ENCODE peak calls at places on chromosomes 6 and 20, in four cellular contexts. E is GM12878, I is HepG2, Y is H1. L is an unnamed sample. For H3K36me3, the result is how much of the 10 kb centered on the place peaks cover.

GRCh38 chr6:130959938-130960337 is 103.1 kb downstream of the EPB41L2 start:
- DNase-seq in E (no peak), I (no peak), Y (no peak), L (no peak)

GRCh38 chr20:19975901-19976300 is 41.3 kb upstream of the NAA20 start:
- DNase-seq in E (no peak), I (no peak), Y (no peak), L (no peak)

GRCh38 chr20:63482021-63482587 is 9.6 kb upstream of the KCNQ2 start:
- DNase-seq in E (no peak), I (no peak), Y (no peak), L (no peak)

GRCh38 chr6:42696526-42697267 is 25.7 kb downstream of the PRPH2 start:
- DNase-seq in E (no peak), I (no peak), Y (no peak), L (no peak)

GRCh38 chr6:78810146-78810545 is 57.2 kb upstream of the IRAK1BP1 start:
- DNase-seq in E (no peak), I (peak), Y (no peak), L (peak)

GRCh38 chr20:57838670-57839142 is 128.9 kb upstream of the PMEPA1 start:
- DNase-seq in E (no peak), I (no peak), Y (peak), L (no peak)

GRCh38 chr20:15065794-15066193 is 728.4 kb upstream of the FLRT3 start:
- DNase-seq in E (no peak), I (no peak), Y (no peak), L (no peak)

GRCh38 chr20:58139849-58140786 is 88.3 kb downstream of the ANKRD60 start:
- DNase-seq in E (no peak), I (no peak), Y (peak), L (no peak)

GRCh38 chr6:20403080-20403765 is 1.5 kb downstream of the E2F3 start:
- DNase-seq in E (peak), I (peak), Y (peak), L (no peak)

GRCh38 chr6:113694278-113695077 is 162.7 kb upstream of the MARCKS start:
- DNase-seq in E (no peak), I (peak), Y (no peak), L (no peak)

GRCh38 chr6:112321882-112322508 is 25.1 kb upstream of the RFPL4B start:
- DNase-seq in E (no peak), I (no peak), Y (no peak), L (no peak)

GRCh38 chr6:121437861-121438651 is 2.6 kb downstream of the GJA1 start:
- DNase-seq in E (no peak), I (no peak), Y (no peak), L (peak)

GRCh38 chr6:111691345-111692225 is 85.9 kb upstream of the TRAF3IP2 start:
- DNase-seq in E (no peak), I (no peak), Y (no peak), L (no peak)

GRCh38 chr6:102398788-102399390 is 1005.4 kb downstream of the GRIK2 start:
- DNase-seq in E (no peak), I (no peak), Y (no peak), L (no peak)

GRCh38 chr6:120675886-120676285 is 658.4 kb downstream of the TBC1D32 start:
- DNase-seq in E (no peak), I (no peak), Y (no peak), L (no peak)

GRCh38 chr6:91167846-91168245 is 581.0 kb upstream of the MAP3K7 start:
- DNase-seq in E (no peak), I (peak), Y (no peak), L (no peak)

GRCh38 chr6:18148304-18149025 is 6.4 kb downstream of the TPMT start:
- DNase-seq in E (no peak), I (no peak), Y (no peak), L (no peak)

GRCh38 chr6:45933855-45934254 is 81.8 kb downstream of the CLIC5 start:
- DNase-seq in E (no peak), I (no peak), Y (no peak), L (no peak)

GRCh38 chr6:163293286-163293685 is 121.2 kb upstream of the QKI start:
- DNase-seq in E (no peak), I (no peak), Y (no peak), L (no peak)

GRCh38 chr6:133333852-133334251 is 92.7 kb downstream of the EYA4 start:
- DNase-seq in E (no peak), I (no peak), Y (no peak), L (no peak)

GRCh38 chr6:8858854-8859257 is 423.5 kb upstream of the SLC35B3 start:
- DNase-seq in E (no peak), I (no peak), Y (no peak), L (no peak)

GRCh38 chr6:87155920-87156600 is 695 bp downstream of the ZNF292 start:
- DNase-seq in E (no peak), I (peak), Y (peak), L (no peak)

GRCh38 chr6:7463785-7464184 is 74.2 kb downstream of the RIOK1 start:
- DNase-seq in E (no peak), I (peak), Y (no peak), L (peak)

GRCh38 chr6:125314019-125314581 is 12.3 kb upstream of the HDDC2 start:
- DNase-seq in E (no peak), I (peak), Y (peak), L (peak)

GRCh38 chr6:101630956-101631355 is 237.4 kb downstream of the GRIK2 start:
- DNase-seq in E (no peak), I (no peak), Y (no peak), L (no peak)

GRCh38 chr20:44861547-44862006 is 23.9 kb upstream of the YWHAB start:
- DNase-seq in E (no peak), I (no peak), Y (peak), L (no peak)

GRCh38 chr6:121856296-121856695 is 420.9 kb downstream of the GJA1 start:
- DNase-seq in E (no peak), I (no peak), Y (no peak), L (no peak)

GRCh38 chr20:48538058-48538825 is 289.6 kb downstream of the PREX1 start:
- DNase-seq in E (no peak), I (peak), Y (no peak), L (peak)

GRCh38 chr6:55953384-55953783 is 78.0 kb upstream of the BMP5 start:
- DNase-seq in E (no peak), I (peak), Y (no peak), L (no peak)

GRCh38 chr6:35707714-35708407 is 19.1 kb upstream of the FKBP5 start:
- DNase-seq in E (no peak), I (no peak), Y (no peak), L (no peak)

GRCh38 chr20:60055740-60056139 is 97.5 kb downstream of the CDH26 start:
- DNase-seq in E (peak), I (no peak), Y (no peak), L (no peak)

GRCh38 chr6:151493495-151494234 is at the start of gene CCDC170:
- DNase-seq in E (no peak), I (peak), Y (peak), L (no peak)

GRCh38 chr6:106347219-106347618 is 13.3 kb upstream of the CRYBG1 start:
- DNase-seq in E (no peak), I (no peak), Y (no peak), L (no peak)

GRCh38 chr6:93317587-93317986 is 101.8 kb downstream of the EPHA7 start:
- DNase-seq in E (no peak), I (no peak), Y (no peak), L (no peak)

GRCh38 chr6:53822355-53823115 is 27.7 kb downstream of the LRRC1 start:
- DNase-seq in E (no peak), I (no peak), Y (no peak), L (no peak)

GRCh38 chr6:20985821-20986220 is 451.6 kb downstream of the CDKAL1 start:
- DNase-seq in E (no peak), I (no peak), Y (no peak), L (no peak)

GRCh38 chr20:49445176-49445575 is 37.3 kb downstream of the KCNB1 start:
- DNase-seq in E (no peak), I (no peak), Y (no peak), L (no peak)

GRCh38 chr20:52601295-52601971 is 370.7 kb upstream of the TSHZ2 start:
- DNase-seq in E (no peak), I (no peak), Y (no peak), L (no peak)

GRCh38 chr6:6199678-6200077 is 120.8 kb downstream of the F13A1 start:
- DNase-seq in E (no peak), I (no peak), Y (no peak), L (no peak)

GRCh38 chr6:6196762-6197161 is 123.7 kb downstream of the F13A1 start:
- DNase-seq in E (no peak), I (no peak), Y (no peak), L (no peak)

DNA sequence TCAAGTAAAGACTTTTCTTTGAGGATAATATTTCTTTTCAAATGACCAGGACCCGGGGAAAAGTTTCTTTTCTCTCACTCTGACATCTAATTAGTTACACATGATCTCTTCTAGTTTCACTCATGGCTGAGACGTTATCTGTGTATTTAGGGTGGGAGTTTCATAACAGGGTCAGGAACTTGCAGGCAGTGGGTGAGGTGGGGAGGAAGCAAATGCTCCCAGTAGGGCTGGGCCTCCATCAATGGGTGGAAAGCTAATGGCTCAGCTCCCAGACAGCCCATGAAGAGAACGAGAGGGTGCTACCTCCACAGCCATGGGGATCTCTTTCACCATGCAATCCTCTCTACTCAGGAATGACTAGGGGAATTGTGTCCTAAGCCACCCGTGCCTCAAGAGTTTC is 119.3 kb downstream of the F13A1 start:
- DNase-seq in E (peak), I (no peak), Y (no peak), L (no peak)
- TF ChIP-seq SUZ12 in E (no peak), I (no peak), Y (no peak), L (no peak)

GRCh38 chr6:104987218-104987617 is 30.3 kb downstream of the LIN28B start:
- DNase-seq in E (no peak), I (no peak), Y (no peak), L (no peak)
- TF ChIP-seq YY1 in E (no peak), I (no peak), Y (no peak), L (no peak)

DNA sequence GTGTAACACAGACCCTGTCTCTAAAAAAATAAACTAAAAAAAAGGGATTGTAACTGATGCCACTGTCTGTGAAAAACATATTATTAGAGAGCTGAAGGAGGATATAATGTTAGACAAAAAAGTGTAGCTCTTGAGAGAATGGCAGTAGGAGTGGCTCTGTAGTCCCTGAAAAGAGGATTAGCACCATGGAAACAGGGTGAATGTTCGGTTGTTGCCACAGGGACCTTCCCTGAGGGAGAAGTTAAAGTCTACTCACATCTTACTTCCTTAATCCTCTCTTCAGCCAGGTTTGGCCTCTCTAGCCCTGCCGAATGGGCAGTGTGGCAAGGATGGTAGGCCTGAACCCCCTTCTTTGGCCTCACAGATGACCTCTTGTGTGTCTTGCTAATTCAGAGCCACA is 12.1 kb downstream of the SCAND1 start:
- DNase-seq in E (no peak), I (no peak), Y (no peak), L (no peak)
- H3K36me3 ChIP-seq in E (under half), I (half or more), Y (under half), L (half or more)

DNA sequence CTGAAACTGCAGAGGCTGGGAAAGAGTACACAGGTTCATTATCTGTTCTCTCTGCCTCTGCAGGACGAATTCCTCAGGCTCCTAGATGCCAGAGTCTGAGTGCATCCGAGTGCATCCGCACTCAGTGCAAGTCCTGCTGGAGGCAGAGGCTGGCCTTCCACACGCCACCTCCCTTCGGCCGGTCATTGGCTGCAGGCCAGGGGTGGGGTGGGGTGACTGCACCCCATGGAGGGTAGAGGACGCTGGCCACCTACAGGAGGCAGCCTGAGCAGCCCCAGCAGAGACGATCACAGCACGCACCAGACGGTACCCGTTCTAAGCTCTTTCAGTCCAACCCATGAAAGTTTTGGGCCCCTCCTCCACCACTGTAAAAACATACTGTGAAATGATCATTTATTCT is 11.7 kb downstream of the SFT2D1 start:
- DNase-seq in E (no peak), I (peak), Y (peak), L (no peak)
- TF ChIP-seq SUZ12 in E (no peak), I (no peak), Y (no peak), L (no peak)

GRCh38 chr6:77037439-77037838 is 425.9 kb downstream of the HTR1B start:
- DNase-seq in E (no peak), I (no peak), Y (no peak), L (no peak)

GRCh38 chr6:77034161-77034560 is 429.1 kb downstream of the HTR1B start:
- DNase-seq in E (no peak), I (no peak), Y (no peak), L (peak)

GRCh38 chr6:77036400-77036799 is 426.9 kb downstream of the HTR1B start:
- DNase-seq in E (no peak), I (no peak), Y (no peak), L (no peak)

GRCh38 chr6:77040566-77041195 is 422.6 kb downstream of the HTR1B start:
- DNase-seq in E (no peak), I (no peak), Y (no peak), L (no peak)

DNA sequence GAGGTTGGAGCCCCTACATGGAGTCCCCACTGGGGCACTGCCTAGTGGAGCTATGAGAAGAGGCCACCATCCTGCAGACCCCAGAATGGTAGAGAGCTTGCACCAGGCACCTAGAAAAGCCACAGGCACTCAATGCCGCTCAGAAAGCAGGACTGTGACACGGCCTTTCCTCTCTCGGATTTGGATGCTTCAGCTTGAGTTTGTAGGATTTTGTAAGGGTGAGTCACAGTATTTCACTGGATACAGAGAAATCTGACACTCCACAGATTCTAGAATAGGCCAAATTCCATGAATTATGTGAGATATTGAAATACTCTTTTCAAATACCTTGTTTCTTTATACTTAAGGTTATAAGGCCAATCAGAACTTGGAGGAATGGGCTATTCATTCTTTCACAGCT is 424.5 kb downstream of the HTR1B start:
- DNase-seq in E (no peak), I (no peak), Y (no peak), L (no peak)
- TF ChIP-seq YY1 in E (no peak), I (no peak), Y (no peak), L (no peak)

GRCh38 chr6:158603261-158604047 is 41.1 kb downstream of the DYNLT1 start:
- DNase-seq in E (no peak), I (no peak), Y (no peak), L (no peak)
- H3K36me3 ChIP-seq in E (under half), I (half or more), Y (under half), L (under half)